ENCODE peak calls at places on chromosomes 12 and 14, in five cellular contexts. K, C, U, N and H are unnamed samples.

GRCh38 chr12:119061208-119061796 is 80.0 kb downstream of the SRRM4 start:
- DNase-seq in U (peak; percentile 87), C (peak; percentile 47), K (no peak), N (no peak), H (no peak)

GRCh38 chr14:92322516-92322915 is 449 bp upstream of the SLC24A4 start:
- DNase-seq in C (no peak), U (peak; percentile 50), K (no peak), N (no peak), H (no peak)

GRCh38 chr12:66182956-66183355 is 6.1 kb upstream of the IRAK3 start:
- DNase-seq in U (no peak), K (no peak), N (no peak), C (no peak), H (no peak)

GRCh38 chr12:68240079-68240478 is 13.3 kb downstream of the IL22 start:
- DNase-seq in N (no peak), C (peak; percentile 22), K (no peak), U (no peak), H (no peak)

GRCh38 chr12:49961993-49962764 is 507 bp downstream of the AQP5 start:
- DNase-seq in C (no peak), N (no peak), U (peak; percentile 62), K (no peak), H (no peak)

GRCh38 chr12:118102070-118102469 is 1.7 kb downstream of the VSIG10 start:
- DNase-seq in U (no peak), N (no peak), C (no peak), K (no peak), H (no peak)

GRCh38 chr12:26400627-26401026 is 205.3 kb downstream of the SSPN start:
- DNase-seq in U (no peak), K (no peak), N (no peak), C (no peak), H (no peak)

GRCh38 chr14:68791078-68791983 is 1.5 kb downstream of the ZFP36L1 start:
- DNase-seq in N (no peak), U (peak; percentile 49), K (no peak), C (no peak), H (no peak)

GRCh38 chr12:51326762-51327439 is 2.9 kb upstream of the BIN2 start:
- DNase-seq in C (peak; percentile 87), K (peak; percentile 57), U (no peak), N (peak; percentile 77), H (peak; percentile 56)

GRCh38 chr12:114684098-114684869 is at the start of gene TBX3:
- DNase-seq in C (peak; percentile 90), U (peak; percentile 85), K (no peak), N (no peak), H (no peak)

GRCh38 chr14:80055912-80056801 is 155.1 kb downstream of the DIO2 start:
- DNase-seq in N (no peak), C (peak; percentile 2), K (no peak), U (peak; percentile 58), H (no peak)

GRCh38 chr14:68950111-68950510 is 29.0 kb downstream of the ACTN1 start:
- DNase-seq in K (no peak), C (no peak), U (no peak), N (no peak), H (no peak)

GRCh38 chr12:22407397-22407796 is 72.9 kb upstream of the ST8SIA1 start:
- DNase-seq in U (no peak), K (no peak), C (no peak), N (no peak), H (no peak)

GRCh38 chr14:45252356-45253069 is 489 bp downstream of the MIS18BP1 start:
- DNase-seq in K (no peak), N (no peak), C (no peak), U (no peak), H (no peak)

GRCh38 chr12:3832738-3833137 is 40.5 kb downstream of the PARP11 start:
- DNase-seq in C (no peak), K (no peak), N (no peak), U (no peak), H (no peak)

GRCh38 chr12:14260011-14260993 is 105.2 kb upstream of the ATF7IP start:
- DNase-seq in C (peak; percentile 59), U (peak; percentile 93), N (no peak), K (no peak), H (no peak)

GRCh38 chr12:21330682-21331253 is 3.9 kb downstream of the SLCO1A2 start:
- DNase-seq in U (no peak), N (no peak), C (no peak), K (no peak), H (no peak)

GRCh38 chr12:54657048-54657696 is 9.0 kb upstream of the DCD start:
- DNase-seq in K (no peak), N (no peak), C (no peak), U (no peak), H (no peak)

GRCh38 chr12:116559330-116560080 is at the start of gene MAP1LC3B2:
- DNase-seq in C (peak; percentile 93), K (peak; percentile 43), N (peak; percentile 97), U (peak; percentile 56), H (no peak)

GRCh38 chr12:113040722-113041168 is 15.8 kb upstream of the DTX1 start:
- DNase-seq in C (no peak), N (no peak), K (no peak), U (no peak), H (no peak)

GRCh38 chr14:32142754-32143437 is 58.9 kb upstream of the RNU6-7 start:
- DNase-seq in C (no peak), U (no peak), K (no peak), N (no peak), H (no peak)

GRCh38 chr12:34400423-34400881 is 378.2 kb downstream of the ALG10 start:
- DNase-seq in K (no peak), C (peak; percentile 0), U (peak; percentile 6), N (no peak), H (no peak)

GRCh38 chr14:95547272-95547625 is 12.4 kb downstream of the GLRX5 start:
- DNase-seq in K (no peak), C (no peak), N (no peak), U (no peak), H (no peak)

GRCh38 chr12:131001493-131001892 is 47.8 kb downstream of the ADGRD1 start:
- DNase-seq in C (no peak), U (no peak), K (no peak), N (no peak), H (no peak)

GRCh38 chr12:75738486-75738885 is 227.1 kb upstream of the KRR1 start:
- DNase-seq in N (peak; percentile 16), C (no peak), K (peak; percentile 22), U (no peak), H (peak; percentile 11)

GRCh38 chr12:83039413-83039812 is 352.7 kb downstream of the TMTC2 start:
- DNase-seq in K (no peak), U (no peak), N (no peak), C (no peak), H (no peak)

GRCh38 chr12:83040991-83041390 is 354.3 kb downstream of the TMTC2 start:
- DNase-seq in U (no peak), N (no peak), K (no peak), C (no peak), H (no peak)

GRCh38 chr12:83040339-83040738 is 353.6 kb downstream of the TMTC2 start:
- DNase-seq in N (no peak), K (no peak), C (no peak), U (no peak), H (no peak)

GRCh38 chr12:83046019-83046418 is 359.3 kb downstream of the TMTC2 start:
- DNase-seq in K (no peak), U (no peak), N (no peak), C (no peak), H (no peak)

GRCh38 chr12:83042441-83043215 is 355.9 kb downstream of the TMTC2 start:
- DNase-seq in K (no peak), N (no peak), U (no peak), C (no peak), H (no peak)
- TF ChIP-seq TAF1 in K (no peak), N (no peak), U (no peak), C (no peak), H (no peak)

GRCh38 chr14:64758025-64758521 is 53.8 kb downstream of the PLEKHG3 start:
- DNase-seq in U (no peak), K (no peak), N (no peak), C (no peak), H (no peak)

GRCh38 chr14:64760146-64760755 is 56.0 kb downstream of the PLEKHG3 start:
- DNase-seq in C (peak; percentile 73), K (peak; percentile 70), N (no peak), U (peak; percentile 92), H (peak; percentile 71)

GRCh38 chr14:64759555-64759938 is 55.3 kb downstream of the PLEKHG3 start:
- DNase-seq in C (no peak), K (no peak), U (no peak), N (no peak), H (no peak)

GRCh38 chr14:64757601-64758000 is 53.4 kb downstream of the PLEKHG3 start:
- DNase-seq in K (no peak), N (no peak), C (no peak), U (no peak), H (no peak)

DNA sequence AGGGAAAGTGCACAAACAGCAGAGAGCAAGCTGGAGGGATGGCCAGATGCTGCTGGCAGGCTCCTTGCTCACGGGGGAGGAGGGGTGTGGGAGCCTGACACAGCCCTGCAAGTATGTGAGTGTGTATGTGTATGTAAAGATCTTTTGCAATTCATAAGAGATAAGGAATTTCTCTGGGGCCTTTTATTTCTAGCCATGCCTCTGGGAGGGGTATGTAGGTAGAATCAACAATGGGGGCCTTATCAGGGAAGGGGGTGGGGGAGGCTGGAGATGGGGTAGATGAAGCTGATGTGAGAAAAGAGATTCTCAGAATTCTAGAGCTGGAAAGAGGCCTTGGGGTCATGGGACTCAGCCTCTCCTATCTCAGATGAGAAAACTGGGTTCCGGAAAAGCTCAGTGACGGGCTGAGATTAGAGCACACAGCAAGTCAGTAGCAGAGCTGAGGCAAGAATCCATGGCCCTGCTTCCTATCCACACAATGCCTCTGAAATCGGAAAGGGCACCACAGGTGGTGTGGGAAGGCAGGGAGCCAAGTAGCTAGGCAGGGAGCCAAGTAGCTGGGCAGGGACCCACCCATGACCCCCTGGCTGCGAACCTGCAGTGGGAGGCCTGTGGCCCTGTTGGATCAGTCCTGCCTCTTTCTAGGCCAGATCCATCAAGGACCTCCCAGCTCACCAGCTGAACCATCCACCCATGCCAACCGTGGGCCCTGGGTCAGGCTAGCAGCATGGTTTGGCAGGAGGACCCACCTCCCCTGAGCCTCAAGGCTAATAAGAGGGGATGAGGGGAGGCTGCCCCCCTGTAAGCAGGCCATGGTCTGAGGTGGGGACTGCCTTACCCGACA is 54.7 kb downstream of the PLEKHG3 start:
- DNase-seq in N (no peak), K (no peak), C (no peak), U (no peak), H (no peak)
- TF ChIP-seq POLR2AphosphoS5 in N (no peak), K (no peak), C (no peak), U (no peak), H (no peak)

DNA sequence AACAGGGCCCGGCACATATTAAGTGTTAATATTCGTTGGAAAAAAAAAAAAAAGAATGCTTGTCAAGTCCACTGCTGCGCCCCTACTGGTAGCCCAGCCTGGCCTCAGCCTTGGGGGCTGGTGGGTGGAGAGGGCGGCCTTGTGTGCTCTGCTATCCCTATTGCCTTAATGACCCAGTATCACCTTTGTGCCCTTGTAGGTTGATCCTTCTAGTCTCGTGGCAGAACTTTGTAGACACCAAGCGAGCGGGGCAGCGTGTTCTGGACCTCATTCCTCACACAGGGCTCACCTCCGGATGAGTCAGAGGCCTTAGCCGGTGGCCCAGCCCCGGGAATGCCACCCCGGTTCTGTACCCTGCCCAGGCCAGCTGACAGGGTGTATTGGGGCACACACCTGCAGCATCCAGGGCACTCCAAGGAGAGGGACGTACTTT is 1.8 kb upstream of the RCOR1 start:
- DNase-seq in C (peak; percentile 48), K (no peak), N (no peak), U (peak; percentile 69), H (no peak)
- TF ChIP-seq POLR2A in C (peak; percentile 44), K (no peak), N (no peak), U (no peak), H (no peak)

GRCh38 chr14:91108941-91109611 is 4.8 kb upstream of the DGLUCY start:
- DNase-seq in K (no peak), N (no peak), U (no peak), C (no peak), H (no peak)
- TF ChIP-seq TAF1 in K (no peak), N (no peak), U (no peak), C (no peak), H (no peak)